ENCODE peak calls at places on chromosomes 4 and X, in ten cellular contexts. R is right lobe of liver, E is body of pancreas, L is HCT116, O is sigmoid colon, J is lower lobe of right lung, W is cardiac muscle cell, K is heart right ventricle, H is PC-3, M is GM23248. C is an unnamed sample.

GRCh38 chr4:169716677-169717076 is 41.1 kb downstream of the HPF1 start:
- DNase-seq in J (no peak), R (no peak), L (no peak), K (no peak), W (no peak), E (no peak), M (peak; percentile 32), H (peak; percentile 7), O (no peak), C (no peak)

GRCh38 chr4:143046906-143047305 is 137.8 kb upstream of the USP38 start:
- DNase-seq in H (no peak), E (no peak), M (no peak), J (no peak), R (no peak), K (no peak), O (no peak), L (no peak), W (no peak), C (no peak)

GRCh38 chr4:131091896-131092295 is 1995.9 kb downstream of the C4orf33 start:
- DNase-seq in L (peak; percentile 48), K (no peak), H (peak; percentile 64), R (no peak), J (no peak), O (no peak), M (peak; percentile 21), W (peak; percentile 52), E (no peak), C (no peak)

GRCh38 chr4:8524595-8525382 is 55.4 kb upstream of the GPR78 start:
- DNase-seq in M (peak; percentile 18), E (no peak), W (no peak), H (no peak), J (no peak), O (no peak), L (no peak), R (no peak), K (no peak), C (no peak)

GRCh38 chrX:136656596-136656995 is 8.6 kb downstream of the CD40LG start:
- DNase-seq in H (no peak), E (no peak), O (no peak), R (no peak), L (no peak), M (no peak), J (no peak), W (no peak), K (no peak), C (no peak)

GRCh38 chr4:113452868-113453620 is 308.5 kb downstream of the CAMK2D start:
- DNase-seq in H (peak; percentile 13), L (no peak), W (peak; percentile 35), O (no peak), R (no peak), J (no peak), M (no peak), K (no peak), E (no peak), C (no peak)

GRCh38 chrX:42175843-42176242 is 252.5 kb upstream of the CASK start:
- DNase-seq in O (no peak), K (no peak), M (no peak), W (no peak), J (no peak), L (no peak), H (no peak), R (no peak), E (peak; percentile 52), C (no peak)

GRCh38 chr4:87068591-87069021 is 133.8 kb downstream of the AFF1 start:
- DNase-seq in W (no peak), K (no peak), R (no peak), E (no peak), O (no peak), M (no peak), J (no peak), L (no peak), H (no peak), C (no peak)

GRCh38 chr4:137390707-137391106 is 141.6 kb downstream of the PCDH18 start:
- DNase-seq in R (no peak), J (no peak), O (no peak), K (no peak), L (no peak), H (no peak), W (no peak), M (peak; percentile 67), E (no peak), C (no peak)

GRCh38 chr4:105709081-105709450 is 482 bp downstream of the GSTCD start:
- DNase-seq in J (no peak), K (no peak), H (peak; percentile 8), W (peak; percentile 48), E (no peak), O (no peak), R (no peak), L (peak; percentile 6), M (peak; percentile 57), C (no peak)

GRCh38 chrX:121103381-121103780 is 56.0 kb downstream of the GLUD2 start:
- DNase-seq in M (no peak), J (no peak), R (no peak), H (peak; percentile 49), L (no peak), W (no peak), E (no peak), O (no peak), K (no peak), C (no peak)

GRCh38 chr4:3477750-3478430 is 14.8 kb downstream of the DOK7 start:
- DNase-seq in M (no peak), E (no peak), L (no peak), R (no peak), H (no peak), W (no peak), K (peak; percentile 13), J (no peak), O (no peak), C (no peak)

GRCh38 chr4:121642876-121643585 is 53.7 kb downstream of the ANXA5 start:
- DNase-seq in W (no peak), R (no peak), M (no peak), L (no peak), J (no peak), H (no peak), E (no peak), O (no peak), K (no peak), C (no peak)

GRCh38 chr4:112178731-112179130 is 33.5 kb downstream of the FAM241A start:
- DNase-seq in K (no peak), J (no peak), H (no peak), R (no peak), E (no peak), W (no peak), L (no peak), M (peak; percentile 32), O (no peak), C (no peak)

GRCh38 chr4:87973283-87974169 is 2.0 kb upstream of the SPP1 start:
- DNase-seq in J (peak; percentile 56), K (peak; percentile 43), L (peak; percentile 59), R (peak; percentile 62), H (peak; percentile 70), E (peak; percentile 62), M (peak; percentile 85), W (peak; percentile 69), O (no peak), C (no peak)

GRCh38 chrX:43865791-43866190 is 16.5 kb downstream of the MAOB start:
- DNase-seq in K (no peak), W (no peak), R (no peak), E (no peak), L (no peak), J (no peak), O (no peak), M (no peak), H (no peak), C (no peak)

GRCh38 chrX:20514358-20514757 is 247.6 kb upstream of the RPS6KA3 start:
- DNase-seq in L (peak; percentile 58), O (no peak), W (no peak), K (no peak), R (no peak), J (no peak), E (no peak), H (peak; percentile 89), M (peak; percentile 85), C (no peak)

GRCh38 chrX:110286126-110286525 is 31.8 kb downstream of the AMMECR1 start:
- DNase-seq in M (peak; percentile 89), E (no peak), W (no peak), J (no peak), O (peak; percentile 65), H (peak; percentile 86), K (no peak), R (no peak), L (peak; percentile 12), C (no peak)

GRCh38 chr4:145936142-145937020 is 2.2 kb downstream of the ZNF827 start:
- DNase-seq in M (peak; percentile 85), J (peak; percentile 68), H (peak; percentile 75), E (peak; percentile 70), R (peak; percentile 49), K (peak; percentile 70), W (peak; percentile 92), L (no peak), O (peak; percentile 85), C (peak; percentile 87)

GRCh38 chrX:13028871-13029336 is 15.5 kb downstream of the FAM9C start:
- DNase-seq in L (no peak), M (no peak), H (peak; percentile 85), O (no peak), E (no peak), K (no peak), W (no peak), R (no peak), J (no peak), C (no peak)
- H3K4me1 ChIP-seq in L (peaks cover 18% of the 10 kb centered on the region), M (peaks cover 21% of the 10 kb centered on the region), H (peaks cover 32% of the 10 kb centered on the region), O (peaks cover 8% of the 10 kb centered on the region), E (peaks cover 18% of the 10 kb centered on the region), K (peaks cover 28% of the 10 kb centered on the region), W (peaks cover 11% of the 10 kb centered on the region), R (no peaks in the 10 kb centered on the region), J (peaks cover 15% of the 10 kb centered on the region), C (peaks cover 14% of the 10 kb centered on the region)

GRCh38 chrX:129930941-129931410 is 25.0 kb downstream of the UTP14A start:
- DNase-seq in L (no peak), O (no peak), J (no peak), R (no peak), M (peak; percentile 14), W (peak; percentile 24), H (peak; percentile 11), K (no peak), E (no peak), C (no peak)
- H3K4me3 ChIP-seq in L (peak overlapping the region; percentile 51), O (peak overlapping the region; percentile 56), J (peak overlapping the region; percentile 61), R (no peak overlapping the region), M (peak overlapping the region; percentile 78), W (peak overlapping the region; percentile 52), H (peak overlapping the region; percentile 78), K (peak overlapping the region; percentile 40), E (no peak overlapping the region), C (peak overlapping the region; percentile 58)

GRCh38 chr4:37858112-37858511 is 31.6 kb downstream of the PGM2 start:
- DNase-seq in H (no peak), L (no peak), K (no peak), J (no peak), W (no peak), M (no peak), O (no peak), E (no peak), R (no peak), C (no peak)
- H3K36me3 ChIP-seq in H (no peaks in the 10 kb centered on the region), L (peaks cover 13% of the 10 kb centered on the region), K (peaks cover 97% of the 10 kb centered on the region), J (peaks cover 35% of the 10 kb centered on the region), W (peaks cover 29% of the 10 kb centered on the region), M (no peaks in the 10 kb centered on the region), O (no peaks in the 10 kb centered on the region), E (no peaks in the 10 kb centered on the region), R (no peaks in the 10 kb centered on the region), C (peaks cover 31% of the 10 kb centered on the region)

DNA sequence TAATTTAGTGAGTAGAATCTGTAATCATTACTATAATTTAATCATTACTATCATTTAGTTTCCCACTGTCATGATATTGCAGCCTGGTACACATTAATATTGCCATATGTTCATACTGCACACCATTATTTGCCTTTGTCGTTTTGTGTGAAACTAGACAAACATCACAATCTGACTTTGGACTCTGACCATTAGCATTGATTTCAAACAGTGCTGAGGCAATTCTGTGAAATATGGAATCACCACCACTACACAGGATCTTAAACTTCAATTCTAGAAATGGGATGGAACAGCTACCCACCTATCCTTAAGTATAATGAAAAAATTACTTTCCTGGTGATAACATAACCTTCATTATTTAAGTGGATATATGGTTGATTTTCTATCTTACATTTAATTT is 98.3 kb downstream of the SORBS2 start:
- DNase-seq in K (no peak), O (no peak), W (no peak), R (no peak), H (no peak), E (no peak), L (no peak), M (no peak), J (no peak), C (no peak)
- H3K4me1 ChIP-seq in K (peaks cover 100% of the 10 kb centered on the region), O (peaks cover 50% of the 10 kb centered on the region), W (peaks cover 14% of the 10 kb centered on the region), R (no peaks in the 10 kb centered on the region), H (peaks cover 4% of the 10 kb centered on the region), E (peaks cover 82% of the 10 kb centered on the region), L (no peaks in the 10 kb centered on the region), M (no peaks in the 10 kb centered on the region), J (peaks cover 26% of the 10 kb centered on the region), C (no peaks in the 10 kb centered on the region)